ENCODE peak calls at places on chromosomes 11 and 22, in seven cellular contexts. J is HepG2, F is SK-N-SH, M is GM12878, W is HCT116, O is K562, A is H1. B is an unnamed sample.

GRCh38 chr11:74024630-74025029 is 15.7 kb upstream of the UCP3 start:
- DNase-seq in A (no peak), O (no peak), M (no peak), J (no peak), F (no peak), W (no peak), B (no peak)

GRCh38 chr11:24598636-24599035 is 101.8 kb downstream of the LUZP2 start:
- DNase-seq in O (no peak), F (peak), W (no peak), A (no peak), M (no peak), J (no peak), B (no peak)

GRCh38 chr11:10019906-10020682 is 273.9 kb downstream of the SBF2 start:
- DNase-seq in W (no peak), O (no peak), M (no peak), F (no peak), A (no peak), J (peak), B (no peak)

GRCh38 chr11:126155402-126156187 is 55.9 kb downstream of the RPUSD4 start:
- DNase-seq in M (no peak), F (no peak), A (no peak), O (no peak), J (no peak), W (no peak), B (no peak)

GRCh38 chr11:122634507-122634906 is 21.0 kb upstream of the UBASH3B start:
- DNase-seq in M (no peak), A (peak), O (no peak), W (no peak), F (no peak), J (no peak), B (no peak)

GRCh38 chr11:94576306-94576705 is 9.1 kb downstream of the PIWIL4 start:
- DNase-seq in W (no peak), F (no peak), M (no peak), O (no peak), A (no peak), J (no peak), B (no peak)

GRCh38 chr11:120326228-120326627 is 1.1 kb downstream of the TLCD5 start:
- DNase-seq in F (no peak), O (no peak), M (no peak), W (no peak), J (peak), A (no peak), B (no peak)

GRCh38 chr22:21688706-21689381 is 23.0 kb downstream of the PPIL2 start:
- DNase-seq in M (no peak), O (no peak), W (no peak), J (no peak), A (no peak), F (no peak), B (no peak)

GRCh38 chr11:120273432-120273831 is 33.5 kb downstream of the POU2F3 start:
- DNase-seq in F (no peak), O (no peak), A (no peak), M (no peak), W (no peak), J (no peak), B (no peak)

GRCh38 chr22:46961591-46962290 is 199.3 kb downstream of the TBC1D22A start:
- DNase-seq in F (no peak), O (no peak), W (no peak), M (no peak), A (no peak), J (no peak), B (no peak)

GRCh38 chr22:49095366-49095765 is 732.3 kb downstream of the BRD1 start:
- DNase-seq in J (no peak), O (no peak), F (no peak), W (no peak), A (no peak), M (no peak), B (no peak)

GRCh38 chr11:19426719-19427066 is 185.9 kb upstream of the E2F8 start:
- DNase-seq in F (no peak), A (no peak), W (no peak), O (no peak), J (no peak), M (no peak), B (no peak)

GRCh38 chr11:6197466-6198200 is 1.4 kb upstream of the OR52W1 start:
- DNase-seq in W (no peak), A (no peak), J (no peak), M (no peak), F (no peak), O (no peak), B (no peak)

GRCh38 chr11:124736738-124737137 is 3.0 kb upstream of the NRGN start:
- DNase-seq in O (no peak), A (no peak), F (no peak), M (no peak), J (no peak), W (no peak), B (no peak)

GRCh38 chr11:82523141-82523540 is 210.5 kb downstream of the FAM181B start:
- DNase-seq in O (no peak), A (no peak), M (no peak), F (no peak), W (no peak), J (no peak), B (no peak)

GRCh38 chr11:82763167-82763566 is 29.5 kb upstream of the FAM181B start:
- DNase-seq in O (no peak), J (no peak), A (no peak), M (no peak), F (no peak), W (no peak), B (no peak)

GRCh38 chr11:119533931-119534694 is 111.1 kb upstream of the THY1 start:
- DNase-seq in W (peak), A (peak), F (peak), O (peak), M (peak), J (peak), B (peak)

GRCh38 chr11:19276859-19277808 is 36.4 kb upstream of the E2F8 start:
- DNase-seq in J (peak), W (no peak), M (no peak), A (no peak), F (no peak), O (no peak), B (no peak)

GRCh38 chr22:45533731-45534130 is 31.0 kb downstream of the FBLN1 start:
- DNase-seq in W (no peak), A (no peak), O (no peak), F (no peak), J (no peak), M (no peak), B (no peak)

GRCh38 chr11:87432006-87432405 is 394.3 kb downstream of the TMEM135 start:
- DNase-seq in M (no peak), J (no peak), O (no peak), W (no peak), A (no peak), F (no peak), B (no peak)

GRCh38 chr11:47915407-47916137 is 64.8 kb upstream of the PTPRJ start:
- DNase-seq in M (no peak), F (peak), J (peak), W (no peak), O (no peak), A (no peak), B (peak)

GRCh38 chr22:35986085-35986484 is 42.5 kb downstream of the RBFOX2 start:
- DNase-seq in W (no peak), M (no peak), O (no peak), A (no peak), F (no peak), J (no peak), B (no peak)

GRCh38 chr11:36672815-36673450 is 74.9 kb upstream of the RAG2 start:
- DNase-seq in M (no peak), W (peak), A (no peak), J (peak), F (peak), O (peak), B (peak)

GRCh38 chr11:106156290-106156937 is 79.0 kb downstream of the AASDHPPT start:
- DNase-seq in O (peak), A (no peak), J (peak), W (peak), F (peak), M (peak), B (peak)

GRCh38 chr11:120372296-120372695 is 36.1 kb downstream of the ARHGEF12 start:
- DNase-seq in A (no peak), J (peak), W (no peak), O (no peak), F (no peak), M (no peak), B (no peak)

GRCh38 chr11:69156673-69157155 is 979 bp downstream of the SMIM38 start:
- DNase-seq in J (peak), F (no peak), W (no peak), O (no peak), A (no peak), M (no peak), B (no peak)

GRCh38 chr11:102833731-102834130 is 9.7 kb downstream of the MMP3 start:
- DNase-seq in M (no peak), J (no peak), A (no peak), F (no peak), W (no peak), O (no peak), B (no peak)

GRCh38 chr11:126194121-126194543 is 17.3 kb downstream of the RPUSD4 start:
- DNase-seq in W (no peak), F (peak), M (no peak), O (peak), A (peak), J (peak), B (peak)

GRCh38 chr11:46977940-46978595 is 41.5 kb downstream of the CSTPP1 start:
- DNase-seq in J (peak), W (no peak), O (no peak), F (no peak), M (no peak), A (no peak), B (no peak)

GRCh38 chr11:106990322-106990721 is 28.0 kb downstream of the GUCY1A2 start:
- DNase-seq in W (no peak), O (no peak), A (no peak), J (no peak), M (no peak), F (no peak), B (no peak)

GRCh38 chr22:20585640-20586402 is 78.4 kb downstream of the MED15 start:
- DNase-seq in M (no peak), O (no peak), W (no peak), F (no peak), J (no peak), A (no peak), B (no peak)

GRCh38 chr11:128365044-128365443 is 222.3 kb downstream of the ETS1 start:
- DNase-seq in J (peak), M (no peak), A (no peak), O (no peak), W (no peak), F (no peak), B (peak)

GRCh38 chr11:17927643-17928343 is 85.1 kb downstream of the SERGEF start:
- DNase-seq in W (no peak), A (no peak), O (no peak), J (no peak), F (no peak), M (no peak), B (no peak)

GRCh38 chr11:113546757-113547507 is 71.7 kb upstream of the DRD2 start:
- DNase-seq in O (no peak), W (no peak), A (no peak), J (no peak), M (no peak), F (no peak), B (no peak)
- TF ChIP-seq JUND in O (no peak), W (no peak), A (no peak), J (no peak), M (no peak), F (no peak), B (no peak)

GRCh38 chr11:130827697-130828377 is 88.4 kb downstream of the SNX19 start:
- DNase-seq in F (peak), O (peak), M (no peak), W (peak), J (peak), A (peak), B (peak)
- TF ChIP-seq JUND in F (peak), O (peak), M (no peak), W (no peak), J (no peak), A (peak), B (no peak)

GRCh38 chr11:64614927-64615326 is 23.9 kb downstream of the SLC22A12 start:
- DNase-seq in W (no peak), O (no peak), J (no peak), M (no peak), A (no peak), F (no peak), B (no peak)
- TF ChIP-seq JUND in W (no peak), O (no peak), J (no peak), M (no peak), A (no peak), F (no peak), B (no peak)

DNA sequence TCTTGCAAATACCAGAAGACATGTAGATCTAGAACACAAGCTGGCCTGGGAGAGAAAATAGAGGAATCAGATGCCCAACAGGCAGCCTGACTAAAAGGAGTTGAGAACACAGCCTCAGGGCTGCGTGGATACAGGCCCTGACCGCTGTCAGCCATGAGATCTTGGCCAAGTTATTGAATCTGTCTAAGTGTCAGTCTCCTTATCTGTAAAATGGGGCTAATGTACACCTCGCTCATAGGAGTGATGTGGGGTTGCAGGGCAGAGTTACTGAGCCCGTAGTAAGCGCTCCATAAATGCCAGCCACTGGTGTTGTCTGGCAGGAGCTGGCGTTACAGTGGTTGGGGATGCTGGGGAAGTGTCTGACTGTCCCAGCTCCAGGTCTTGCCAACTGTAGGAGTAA is 38.4 kb upstream of the TPBGL start:
- DNase-seq in J (no peak), M (no peak), O (no peak), F (no peak), W (no peak), A (no peak), B (no peak)
- TF ChIP-seq JUND in J (no peak), M (no peak), O (no peak), F (no peak), W (no peak), A (no peak), B (no peak)

DNA sequence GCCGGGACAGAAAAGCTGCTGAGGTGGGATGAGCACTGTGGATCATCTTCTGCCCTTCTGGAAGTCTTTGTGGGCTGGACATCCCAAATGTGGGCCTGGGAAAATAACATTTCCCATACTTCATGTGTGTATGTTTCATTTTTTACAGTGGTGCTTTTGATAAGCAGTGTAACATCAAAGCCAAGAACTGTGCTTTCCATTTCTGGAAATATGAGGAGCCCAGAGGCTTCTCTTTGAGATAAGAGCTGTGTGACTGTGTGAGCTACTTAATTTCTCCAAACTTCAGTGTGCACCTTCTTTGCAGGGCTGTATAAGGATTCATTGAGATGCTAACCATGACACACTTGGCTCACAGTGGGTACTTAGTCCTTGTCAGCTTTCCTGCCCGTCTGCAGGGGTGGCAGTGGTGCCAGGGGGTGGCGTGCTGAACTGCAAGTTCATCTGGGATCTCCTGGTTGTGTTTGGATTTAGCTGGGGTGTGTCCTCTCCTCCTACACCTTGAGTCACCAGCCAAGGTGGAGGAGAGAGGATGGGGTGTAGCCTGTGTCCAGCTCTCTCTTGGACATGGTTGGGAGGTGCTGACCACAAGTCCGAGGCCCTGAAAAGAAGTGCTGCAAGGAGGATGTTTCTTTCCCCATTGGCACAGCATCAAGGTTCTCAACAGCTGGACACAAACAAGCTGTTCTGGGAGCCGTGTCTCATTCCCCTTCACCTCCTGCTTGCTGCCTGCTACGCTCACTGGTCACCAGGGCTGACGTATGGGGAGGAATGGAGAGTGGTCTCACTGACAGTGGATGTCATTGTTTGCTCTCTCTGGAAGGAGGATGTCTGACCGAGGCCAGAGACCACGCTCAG is 139.4 kb downstream of the TEAD1 start:
- DNase-seq in A (no peak), M (no peak), J (no peak), F (no peak), W (no peak), O (peak), B (no peak)
- TF ChIP-seq JUND in A (no peak), M (no peak), J (no peak), F (no peak), W (no peak), O (no peak), B (no peak)

GRCh38 chr11:26958650-26959049 is 35.3 kb upstream of the FIBIN start:
- DNase-seq in M (no peak), F (no peak), A (no peak), J (no peak), W (no peak), O (no peak), B (no peak)
- TF ChIP-seq JUND in M (no peak), F (no peak), A (no peak), J (no peak), W (no peak), O (no peak), B (no peak)